ENCODE peak calls at places on chromosomes 5 and 9, in six cellular contexts. D is NCI-H1105; W is iris pigment epithelial cell; T is RWPE1; C is activated CD4-positive, alpha-beta T cell treated with anti-CD3 and anti-CD28 coated beads, Interleukin-2, amount 50 U/mL, for 1 hour; I is Kasumi-1. O is an unnamed sample.

GRCh38 chr9:93578844-93579243 is 2.5 kb downstream of the PHF2 start:
- DNase-seq in D (no peak), W (no peak), T (no peak), C (no peak), I (no peak), O (no peak)

GRCh38 chr9:111922324-111923013 is 25.9 kb downstream of the UGCG start:
- DNase-seq in D (peak), W (no peak), T (no peak), C (no peak), I (no peak), O (no peak)

GRCh38 chr5:3026099-3026498 is 274.6 kb upstream of the IRX2 start:
- DNase-seq in D (no peak), W (no peak), T (no peak), C (no peak), I (no peak), O (no peak)

GRCh38 chr5:126198509-126198908 is 224.7 kb upstream of the GRAMD2B start:
- DNase-seq in D (no peak), W (no peak), T (no peak), C (no peak), I (no peak), O (no peak)

GRCh38 chr9:69273162-69273561 is 51.9 kb upstream of the ENTREP1 start:
- DNase-seq in D (no peak), W (no peak), T (no peak), C (no peak), I (no peak), O (no peak)

GRCh38 chr5:83095973-83096539 is 18.7 kb downstream of the XRCC4 start:
- DNase-seq in D (no peak), W (peak), T (peak), C (no peak), I (no peak), O (no peak)

GRCh38 chr5:92544567-92544966 is 1036.5 kb downstream of the NR2F1-AS1 start:
- DNase-seq in D (no peak), W (peak), T (no peak), C (no peak), I (no peak), O (no peak)

GRCh38 chr9:86072393-86073016 is 26.9 kb downstream of the GOLM1 start:
- DNase-seq in D (no peak), W (peak), T (no peak), C (no peak), I (no peak), O (no peak)

GRCh38 chr5:76007904-76008303 is 75.3 kb upstream of the SV2C start:
- DNase-seq in D (no peak), W (no peak), T (no peak), C (no peak), I (no peak), O (no peak)

GRCh38 chr9:135695642-135696041 is 3.6 kb downstream of the SOHLH1 start:
- DNase-seq in D (no peak), W (no peak), T (no peak), C (no peak), I (no peak), O (no peak)

GRCh38 chr5:119288364-119289047 is 67.3 kb upstream of the TNFAIP8 start:
- DNase-seq in D (no peak), W (no peak), T (peak), C (no peak), I (no peak), O (no peak)

GRCh38 chr9:104900871-104901270 is 27.1 kb downstream of the ABCA1 start:
- DNase-seq in D (no peak), W (peak), T (peak), C (no peak), I (no peak), O (no peak)

GRCh38 chr9:136903041-136903554 is 16.8 kb downstream of the TRAF2 start:
- DNase-seq in D (no peak), W (no peak), T (no peak), C (no peak), I (no peak), O (no peak)

GRCh38 chr9:14935099-14935710 is 25.0 kb upstream of the FREM1 start:
- DNase-seq in D (no peak), W (no peak), T (no peak), C (no peak), I (no peak), O (no peak)

GRCh38 chr9:32587901-32588300 is 14.9 kb upstream of the NDUFB6 start:
- DNase-seq in D (no peak), W (peak), T (no peak), C (no peak), I (no peak), O (no peak)

GRCh38 chr5:61290815-61291214 is 41.2 kb upstream of the ZSWIM6 start:
- DNase-seq in D (no peak), W (peak), T (no peak), C (no peak), I (no peak), O (no peak)

GRCh38 chr5:126965487-126965886 is 64.9 kb downstream of the MARCHF3 start:
- DNase-seq in D (no peak), W (peak), T (no peak), C (no peak), I (no peak), O (no peak)

GRCh38 chr9:36120705-36121104 is 15.8 kb upstream of the GLIPR2 start:
- DNase-seq in D (no peak), W (no peak), T (no peak), C (no peak), I (no peak), O (no peak)

GRCh38 chr9:98329281-98329680 is 73.8 kb upstream of the TBC1D2 start:
- DNase-seq in D (no peak), W (no peak), T (no peak), C (no peak), I (no peak), O (no peak)

GRCh38 chr9:35905912-35906679 is at the start of gene HRCT1:
- DNase-seq in D (peak), W (peak), T (peak), C (no peak), I (no peak), O (no peak)

GRCh38 chr9:16092627-16093091 is 539.8 kb downstream of the CCDC171 start:
- DNase-seq in D (no peak), W (no peak), T (no peak), C (no peak), I (no peak), O (no peak)

GRCh38 chr5:83562207-83562606 is 90.7 kb downstream of the VCAN start:
- DNase-seq in D (no peak), W (peak), T (no peak), C (no peak), I (no peak), O (no peak)

GRCh38 chr5:78649220-78649700 is 688 bp upstream of the LHFPL2 start:
- DNase-seq in D (no peak), W (no peak), T (peak), C (no peak), I (no peak), O (no peak)

O was measured in CMK.